ENCODE peak calls at places on chromosome 21, in ten cellular contexts. W, D, G, X, T, S, M, K, J and E are unnamed samples.

GRCh38 chr21:16002872-16003466 is 273.2 kb downstream of the USP25 start:
- DNase-seq in W (no peak), D (peak), G (no peak), X (no peak), T (peak), S (no peak), M (peak), K (no peak), J (no peak), E (no peak)

GRCh38 chr21:37848721-37849490 is 67.4 kb downstream of the KCNJ6 start:
- DNase-seq in W (no peak), D (no peak), G (no peak), X (no peak), T (no peak), S (no peak), M (no peak), K (no peak), J (no peak), E (no peak)

GRCh38 chr21:44736291-44737004 is 25.1 kb upstream of the TSPEAR start:
- DNase-seq in W (no peak), D (no peak), G (peak), X (no peak), T (no peak), S (peak), M (no peak), K (no peak), J (no peak), E (no peak)

GRCh38 chr21:43016728-43017127 is 42.4 kb downstream of the PKNOX1 start:
- DNase-seq in W (no peak), D (no peak), G (no peak), X (no peak), T (no peak), S (no peak), M (no peak), K (no peak), J (no peak), E (no peak)

GRCh38 chr21:22416555-22416954 is 1418.3 kb downstream of the NCAM2 start:
- DNase-seq in W (no peak), D (no peak), G (no peak), X (no peak), T (no peak), S (no peak), M (no peak), K (no peak), J (no peak), E (no peak)

GRCh38 chr21:43603230-43603626 is 56.1 kb downstream of the HSF2BP start:
- DNase-seq in W (no peak), D (no peak), G (no peak), X (no peak), T (no peak), S (no peak), M (no peak), K (no peak), J (no peak), E (no peak)

GRCh38 chr21:22679207-22679606 is 1681.0 kb downstream of the NCAM2 start:
- DNase-seq in W (no peak), D (no peak), G (no peak), X (no peak), T (no peak), S (no peak), M (no peak), K (no peak), J (no peak), E (no peak)

GRCh38 chr21:33032434-33033047 is 6.8 kb downstream of the OLIG2 start:
- DNase-seq in W (no peak), D (no peak), G (no peak), X (no peak), T (no peak), S (no peak), M (no peak), K (no peak), J (no peak), E (no peak)

GRCh38 chr21:44737706-44738354 is 26.5 kb upstream of the TSPEAR start:
- DNase-seq in W (no peak), D (no peak), G (no peak), X (no peak), T (peak), S (no peak), M (no peak), K (no peak), J (no peak), E (no peak)